ENCODE peak calls at places on chromosome 1, in four cellular contexts. O is AG04449, M is brain microvascular endothelial cell, U is iris pigment epithelial cell. E is an unnamed sample.

GRCh38 chr1:241503444-241503843 is 16.1 kb downstream of the FH start:
- DNase-seq in O (no peak), M (no peak), U (no peak), E (no peak)

GRCh38 chr1:108199231-108199657 is 899 bp downstream of the SLC25A24 start:
- DNase-seq in O (no peak), M (peak; percentile 10), U (peak; percentile 31), E (peak; percentile 45)

GRCh38 chr1:116496380-116496779 is 74.4 kb downstream of the CD58 start:
- DNase-seq in O (no peak), M (no peak), U (peak; percentile 50), E (no peak)

GRCh38 chr1:236143104-236143948 is 987 bp downstream of the GPR137B start:
- DNase-seq in O (peak; percentile 28), M (peak; percentile 62), U (peak; percentile 91), E (peak; percentile 88)

GRCh38 chr1:208009303-208009702 is 98.4 kb upstream of the CD34 start:
- DNase-seq in O (no peak), M (no peak), U (no peak), E (no peak)

GRCh38 chr1:111638320-111638719 is 18.7 kb downstream of the RAP1A start:
- DNase-seq in O (no peak), M (no peak), U (no peak), E (no peak)

GRCh38 chr1:9413877-9414213 is 121.2 kb downstream of the SPSB1 start:
- DNase-seq in O (peak; percentile 61), M (no peak), U (no peak), E (peak; percentile 55)

GRCh38 chr1:45016090-45016697 is 4.1 kb downstream of the UROD start:
- DNase-seq in O (no peak), M (no peak), U (no peak), E (no peak)

GRCh38 chr1:209618756-209619420 is 33.3 kb downstream of the LAMB3 start:
- DNase-seq in O (no peak), M (no peak), U (no peak), E (no peak)

GRCh38 chr1:248886237-248886895 is 19.7 kb upstream of the PGBD2 start:
- DNase-seq in O (no peak), M (no peak), U (no peak), E (no peak)